ENCODE peak calls at places on chromosomes 3 and 15, in five cellular contexts. One of them, this sample, is unnamed.

GRCh38 chr3:61605589-61606175 is 44.3 kb downstream of the PTPRG start:
- DNase-seq in choroid plexus epithelial cell: no peak
- DNase-seq in glutamatergic neuron: no peak
- DNase-seq in activated T-cell treated with anti-CD3 and anti-CD28 coated beads for 1 hour: no peak
- DNase-seq in heart left ventricle: no peak
- DNase-seq in this sample: no peak

GRCh38 chr15:36877294-36877693 is 223.1 kb downstream of the MEIS2 start:
- DNase-seq in choroid plexus epithelial cell: no peak
- DNase-seq in glutamatergic neuron: no peak
- DNase-seq in activated T-cell treated with anti-CD3 and anti-CD28 coated beads for 1 hour: no peak
- DNase-seq in heart left ventricle: no peak
- DNase-seq in this sample: no peak

GRCh38 chr3:31314261-31314660 is 218.5 kb upstream of the STT3B start:
- DNase-seq in choroid plexus epithelial cell: no peak
- DNase-seq in glutamatergic neuron: no peak
- DNase-seq in activated T-cell treated with anti-CD3 and anti-CD28 coated beads for 1 hour: no peak
- DNase-seq in heart left ventricle: no peak
- DNase-seq in this sample: no peak

GRCh38 chr15:95842576-95842975 is 487.9 kb upstream of the NR2F2 start:
- DNase-seq in choroid plexus epithelial cell: no peak
- DNase-seq in glutamatergic neuron: no peak
- DNase-seq in activated T-cell treated with anti-CD3 and anti-CD28 coated beads for 1 hour: no peak
- DNase-seq in heart left ventricle: no peak
- DNase-seq in this sample: no peak

GRCh38 chr3:133439563-133439962 is 39.7 kb downstream of the BFSP2 start:
- DNase-seq in choroid plexus epithelial cell: no peak
- DNase-seq in glutamatergic neuron: no peak
- DNase-seq in activated T-cell treated with anti-CD3 and anti-CD28 coated beads for 1 hour: no peak
- DNase-seq in heart left ventricle: no peak
- DNase-seq in this sample: no peak

GRCh38 chr3:122577409-122578028 is at the start of gene PARP15:
- DNase-seq in choroid plexus epithelial cell: no peak
- DNase-seq in glutamatergic neuron: no peak
- DNase-seq in activated T-cell treated with anti-CD3 and anti-CD28 coated beads for 1 hour: peak
- DNase-seq in heart left ventricle: peak
- DNase-seq in this sample: peak

GRCh38 chr3:152524198-152525140 is 255.7 kb downstream of the MBNL1 start:
- DNase-seq in choroid plexus epithelial cell: peak
- DNase-seq in glutamatergic neuron: no peak
- DNase-seq in activated T-cell treated with anti-CD3 and anti-CD28 coated beads for 1 hour: peak
- DNase-seq in heart left ventricle: peak
- DNase-seq in this sample: peak

GRCh38 chr3:65894679-65895078 is 144.0 kb downstream of the MAGI1 start:
- DNase-seq in choroid plexus epithelial cell: peak
- DNase-seq in glutamatergic neuron: no peak
- DNase-seq in activated T-cell treated with anti-CD3 and anti-CD28 coated beads for 1 hour: no peak
- DNase-seq in heart left ventricle: no peak
- DNase-seq in this sample: peak

GRCh38 chr3:129461022-129461421 is 21.0 kb downstream of the IFT122 start:
- DNase-seq in choroid plexus epithelial cell: peak
- DNase-seq in glutamatergic neuron: no peak
- DNase-seq in activated T-cell treated with anti-CD3 and anti-CD28 coated beads for 1 hour: no peak
- DNase-seq in heart left ventricle: no peak
- DNase-seq in this sample: peak

GRCh38 chr3:48222616-48223513 is at the start of gene CAMP:
- DNase-seq in choroid plexus epithelial cell: peak
- DNase-seq in glutamatergic neuron: no peak
- DNase-seq in activated T-cell treated with anti-CD3 and anti-CD28 coated beads for 1 hour: no peak
- DNase-seq in heart left ventricle: peak
- DNase-seq in this sample: peak

GRCh38 chr3:71628571-71628970 is 45.0 kb upstream of the FOXP1 start:
- DNase-seq in choroid plexus epithelial cell: no peak
- DNase-seq in glutamatergic neuron: no peak
- DNase-seq in activated T-cell treated with anti-CD3 and anti-CD28 coated beads for 1 hour: no peak
- DNase-seq in heart left ventricle: no peak
- DNase-seq in this sample: no peak

GRCh38 chr3:43766672-43767465 is 76.1 kb downstream of the ABHD5 start:
- DNase-seq in choroid plexus epithelial cell: peak
- DNase-seq in glutamatergic neuron: no peak
- DNase-seq in activated T-cell treated with anti-CD3 and anti-CD28 coated beads for 1 hour: no peak
- DNase-seq in heart left ventricle: no peak
- DNase-seq in this sample: no peak

GRCh38 chr3:183313331-183313730 is 60.3 kb downstream of the B3GNT5 start:
- DNase-seq in choroid plexus epithelial cell: no peak
- DNase-seq in glutamatergic neuron: no peak
- DNase-seq in activated T-cell treated with anti-CD3 and anti-CD28 coated beads for 1 hour: no peak
- DNase-seq in heart left ventricle: no peak
- DNase-seq in this sample: no peak

GRCh38 chr3:31952205-31952604 is 28.9 kb downstream of the OSBPL10 start:
- DNase-seq in choroid plexus epithelial cell: no peak
- DNase-seq in glutamatergic neuron: no peak
- DNase-seq in activated T-cell treated with anti-CD3 and anti-CD28 coated beads for 1 hour: no peak
- DNase-seq in heart left ventricle: no peak
- DNase-seq in this sample: no peak

GRCh38 chr15:98754283-98755022 is 106.1 kb downstream of the IGF1R start:
- DNase-seq in choroid plexus epithelial cell: peak
- DNase-seq in glutamatergic neuron: no peak
- DNase-seq in activated T-cell treated with anti-CD3 and anti-CD28 coated beads for 1 hour: no peak
- DNase-seq in heart left ventricle: no peak
- DNase-seq in this sample: peak

GRCh38 chr3:24129549-24129948 is 184.5 kb downstream of the NR1D2 start:
- DNase-seq in choroid plexus epithelial cell: no peak
- DNase-seq in glutamatergic neuron: no peak
- DNase-seq in activated T-cell treated with anti-CD3 and anti-CD28 coated beads for 1 hour: no peak
- DNase-seq in heart left ventricle: no peak
- DNase-seq in this sample: no peak

GRCh38 chr3:194395201-194395600 is 3.9 kb downstream of the GP5 start:
- DNase-seq in choroid plexus epithelial cell: peak
- DNase-seq in glutamatergic neuron: no peak
- DNase-seq in activated T-cell treated with anti-CD3 and anti-CD28 coated beads for 1 hour: no peak
- DNase-seq in heart left ventricle: no peak
- DNase-seq in this sample: peak

GRCh38 chr3:138051946-138052802 is 42.2 kb downstream of the CLDN18 start:
- DNase-seq in choroid plexus epithelial cell: peak
- DNase-seq in glutamatergic neuron: peak
- DNase-seq in activated T-cell treated with anti-CD3 and anti-CD28 coated beads for 1 hour: no peak
- DNase-seq in heart left ventricle: no peak
- DNase-seq in this sample: peak

This sample was measured in fibroblast of villous mesenchyme.